ENCODE peak calls at places on chromosomes 2 and 18, in eight cellular contexts. D, J, E, F, K, X, B and R are unnamed samples.

GRCh38 chr2:170587937-170588336 is 127.2 kb upstream of the SP5 start:
- DNase-seq in J (peak; percentile 9), D (no peak), K (no peak), B (no peak), E (no peak), F (no peak), X (no peak), R (no peak)

GRCh38 chr2:45674035-45674791 is 22.7 kb downstream of the PRKCE start:
- DNase-seq in F (no peak), E (no peak), K (no peak), B (no peak), D (no peak), J (no peak), X (no peak), R (no peak)

GRCh38 chr2:32864337-32864736 is 82.4 kb upstream of the LTBP1 start:
- DNase-seq in D (no peak), K (no peak), J (peak; percentile 82), E (no peak), F (peak; percentile 21), B (no peak), X (no peak), R (no peak)

GRCh38 chr2:135839713-135840112 is 2.7 kb upstream of the LCT start:
- DNase-seq in B (no peak), F (no peak), E (no peak), D (no peak), X (no peak), J (peak; percentile 75), K (no peak), R (no peak)

GRCh38 chr2:46163804-46164569 is 133.2 kb upstream of the EPAS1 start:
- DNase-seq in E (peak; percentile 12), D (no peak), X (no peak), J (no peak), F (peak; percentile 94), K (no peak), B (no peak), R (no peak)

GRCh38 chr2:168346725-168347477 is 99.5 kb upstream of the STK39 start:
- DNase-seq in B (peak; percentile 82), X (peak; percentile 67), K (no peak), J (peak; percentile 74), E (peak; percentile 91), F (peak; percentile 66), D (peak; percentile 69), R (peak; percentile 10)

GRCh38 chr2:164044637-164045036 is 308.8 kb upstream of the FIGN start:
- DNase-seq in K (no peak), X (peak; percentile 49), J (no peak), D (no peak), F (no peak), E (no peak), B (no peak), R (no peak)

GRCh38 chr2:240301256-240301795 is 134.1 kb upstream of the GPC1 start:
- DNase-seq in B (no peak), F (no peak), K (peak; percentile 29), D (no peak), E (no peak), X (peak; percentile 27), J (no peak), R (no peak)

GRCh38 chr2:189379287-189379630 is 62.0 kb upstream of the WDR75 start:
- DNase-seq in K (no peak), E (no peak), F (peak; percentile 27), X (no peak), J (peak; percentile 22), B (no peak), D (no peak), R (no peak)

GRCh38 chr2:9703085-9703641 is 72.4 kb upstream of the YWHAQ start:
- DNase-seq in E (peak; percentile 48), J (peak; percentile 96), B (no peak), F (peak; percentile 97), X (no peak), D (peak; percentile 84), K (peak; percentile 77), R (no peak)

GRCh38 chr18:9082763-9083510 is 19.6 kb upstream of the NDUFV2 start:
- DNase-seq in B (no peak), E (no peak), J (no peak), D (peak; percentile 46), F (no peak), K (no peak), X (no peak), R (no peak)

GRCh38 chr2:23916727-23917458 is 10.0 kb downstream of the ATAD2B start:
- DNase-seq in E (no peak), J (no peak), F (no peak), K (no peak), B (no peak), D (no peak), X (no peak), R (no peak)

GRCh38 chr2:10935366-10935918 is 23.7 kb downstream of the KCNF1 start:
- DNase-seq in E (no peak), K (no peak), X (no peak), J (no peak), D (no peak), B (no peak), F (no peak), R (no peak)

GRCh38 chr2:153478289-153479261 is at the start of gene RPRM:
- DNase-seq in E (peak; percentile 97), X (no peak), F (peak; percentile 61), B (peak; percentile 93), D (peak; percentile 49), K (peak; percentile 90), J (peak; percentile 39), R (peak; percentile 30)

GRCh38 chr2:3492951-3493609 is 26.3 kb downstream of the ADI1 start:
- DNase-seq in K (peak; percentile 57), J (peak; percentile 98), F (no peak), X (no peak), D (no peak), E (peak; percentile 39), B (no peak), R (no peak)

GRCh38 chr2:160394153-160394552 is 99.5 kb downstream of the RBMS1 start:
- DNase-seq in B (no peak), X (no peak), F (no peak), E (no peak), J (no peak), K (no peak), D (no peak), R (no peak)

GRCh38 chr18:21904856-21905255 is 164.3 kb downstream of the MIB1 start:
- DNase-seq in K (no peak), X (no peak), J (no peak), D (no peak), E (no peak), F (no peak), B (no peak), R (no peak)

DNA sequence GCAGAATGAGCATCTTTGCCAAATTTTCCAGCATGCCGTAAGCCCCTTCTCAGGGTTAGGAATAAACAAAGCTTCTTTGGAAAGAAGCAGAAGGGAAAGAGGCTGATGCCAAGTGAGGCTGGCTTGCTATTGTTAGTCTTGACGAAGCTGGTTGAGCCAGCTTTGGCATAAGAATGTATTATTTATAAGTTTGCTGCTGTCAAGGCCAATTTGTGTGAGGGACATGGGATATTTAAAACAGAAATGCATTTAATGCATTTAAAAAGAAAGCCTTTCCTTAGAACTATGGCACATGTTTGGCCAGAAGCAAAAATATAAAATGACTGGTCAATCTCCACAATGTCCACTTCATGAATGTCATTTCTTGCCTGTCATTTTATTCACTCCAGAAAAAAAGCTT is 52.5 kb upstream of the TTN start:
- DNase-seq in B (no peak), E (no peak), X (no peak), F (no peak), J (peak; percentile 33), K (no peak), D (no peak), R (no peak)
- H3K27ac ChIP-seq in B (no peak overlapping the region), E (no peak overlapping the region), X (no peak overlapping the region), F (no peak overlapping the region), J (no peak overlapping the region), K (no peak overlapping the region), D (no peak overlapping the region), R (no peak overlapping the region)

DNA sequence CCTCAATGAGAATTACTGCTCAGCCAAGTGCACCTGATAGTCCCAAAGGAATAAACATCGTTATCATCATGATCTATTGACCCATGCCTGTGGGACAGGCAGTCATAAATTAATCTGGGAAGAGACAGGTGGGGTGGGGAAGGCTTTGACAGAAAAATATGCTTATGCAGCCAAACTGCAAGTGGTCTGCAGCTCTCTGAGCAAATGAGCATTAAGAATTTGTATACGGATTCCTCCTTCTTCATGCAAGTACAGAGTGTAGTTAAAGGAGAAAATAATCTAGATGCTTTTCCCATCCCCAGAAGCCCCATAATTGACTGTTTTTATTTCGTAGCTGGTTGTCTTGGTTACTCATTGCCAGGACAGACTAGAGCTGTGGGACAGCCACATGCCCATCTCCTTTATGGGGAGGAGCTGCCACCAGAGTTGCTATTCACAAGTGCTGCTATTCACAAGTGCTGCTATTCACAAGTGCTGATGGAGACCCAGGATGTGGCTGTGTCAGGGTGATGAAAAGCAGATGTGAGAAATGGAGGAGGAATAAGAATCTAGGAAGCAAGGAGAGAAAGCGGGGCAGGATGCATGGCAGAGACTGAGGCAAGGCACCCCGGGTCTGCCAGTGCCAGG is 91.2 kb downstream of the MAPRE2 start:
- DNase-seq in X (no peak), K (no peak), J (no peak), F (no peak), E (no peak), D (no peak), B (no peak), R (no peak)
- H3K27ac ChIP-seq in X (peak overlapping the region; percentile 15), K (no peak overlapping the region), J (no peak overlapping the region), F (no peak overlapping the region), E (no peak overlapping the region), D (no peak overlapping the region), B (peak overlapping the region; percentile 24), R (peak overlapping the region; percentile 81)

GRCh38 chr18:58536534-58537271 is 92.2 kb downstream of the ALPK2 start:
- DNase-seq in F (no peak), D (no peak), E (peak; percentile 32), J (no peak), B (no peak), K (no peak), X (no peak), R (no peak)
- H3K27ac ChIP-seq in F (peak overlapping the region; percentile 15), D (no peak overlapping the region), E (no peak overlapping the region), J (no peak overlapping the region), B (no peak overlapping the region), K (no peak overlapping the region), X (no peak overlapping the region), R (no peak overlapping the region)

DNA sequence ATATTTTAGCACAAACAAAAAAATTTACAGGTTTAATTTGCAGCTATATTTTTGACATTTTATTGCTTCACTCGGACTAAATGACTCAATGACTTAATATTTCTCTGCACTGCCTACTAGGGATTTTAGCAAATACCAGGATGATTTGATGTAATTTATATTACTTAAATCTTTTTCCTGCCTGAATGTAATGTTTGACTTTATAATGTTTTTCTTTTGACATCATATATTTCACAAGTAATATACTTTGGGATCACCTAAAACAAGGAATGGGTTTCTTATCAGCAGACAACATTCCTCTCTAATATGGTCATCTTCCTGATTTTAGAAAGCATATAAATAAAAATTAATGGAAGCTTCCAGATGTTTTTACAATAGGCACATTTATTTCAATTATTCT is 253.2 kb upstream of the EPC2 start:
- DNase-seq in B (no peak), F (no peak), E (no peak), D (no peak), X (no peak), K (no peak), J (peak; percentile 34), R (no peak)
- H3K27ac ChIP-seq in B (no peak overlapping the region), F (no peak overlapping the region), E (no peak overlapping the region), D (no peak overlapping the region), X (no peak overlapping the region), K (no peak overlapping the region), J (no peak overlapping the region), R (no peak overlapping the region)

DNA sequence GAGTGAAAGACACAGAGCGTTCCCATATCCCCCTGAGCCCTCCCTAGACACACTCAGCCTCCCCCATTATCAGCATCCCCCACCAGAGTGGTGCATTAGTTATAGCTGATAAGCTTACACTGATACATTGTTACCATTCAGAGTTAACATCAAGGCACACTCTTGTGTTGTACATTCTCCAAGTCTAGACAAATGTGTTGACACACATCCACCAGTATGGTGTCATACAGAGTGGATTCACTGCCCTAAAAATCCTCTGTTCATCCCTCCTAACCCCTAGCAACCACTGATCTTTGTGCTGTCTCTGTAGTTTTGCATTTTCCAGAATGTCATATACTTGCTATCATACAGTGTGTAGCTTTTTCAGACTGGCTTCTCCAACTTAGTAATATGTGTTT is 78.0 kb upstream of the RPL31 start:
- DNase-seq in B (no peak), J (no peak), K (no peak), D (no peak), F (no peak), X (no peak), E (no peak), R (no peak)
- H3K27ac ChIP-seq in B (peak overlapping the region; percentile 80), J (peak overlapping the region; percentile 76), K (peak overlapping the region; percentile 74), D (peak overlapping the region; percentile 32), F (no peak overlapping the region), X (peak overlapping the region; percentile 76), E (no peak overlapping the region), R (peak overlapping the region; percentile 79)